ENCODE peak calls at places on chromosomes 4 and X, in four cellular contexts. G is left ventricle myocardium inferior, A is thyroid gland, Q is H9. X is an unnamed sample. For H3K4me1, the result is how much of the 10 kb centered on the place peaks cover.

GRCh38 chrX:106698693-106699092 is 27.8 kb upstream of the RNF128 start:
- DNase-seq in G (no peak), A (no peak), Q (no peak), X (no peak)

GRCh38 chrX:72659726-72660125 is 54.4 kb downstream of the PHKA1 start:
- DNase-seq in G (no peak), A (no peak), Q (no peak), X (no peak)

GRCh38 chr4:127622621-127622922 is 10.2 kb upstream of the INTU start:
- DNase-seq in G (no peak), A (peak), Q (no peak), X (no peak)

GRCh38 chr4:43690121-43690520 is 758.5 kb downstream of the KCTD8 start:
- DNase-seq in G (no peak), A (no peak), Q (no peak), X (no peak)

GRCh38 chrX:30643313-30643821 is 9.9 kb upstream of the GK start:
- DNase-seq in G (no peak), A (no peak), Q (no peak), X (no peak)

GRCh38 chr4:169225812-169226211 is 44.9 kb downstream of the SH3RF1 start:
- DNase-seq in G (no peak), A (no peak), Q (no peak), X (no peak)

GRCh38 chrX:115898382-115899001 is 272.1 kb upstream of the AGTR2 start:
- DNase-seq in G (no peak), A (no peak), Q (peak), X (no peak)

GRCh38 chr4:57265831-57266582 is 155.8 kb upstream of the IGFBP7 start:
- DNase-seq in G (peak), A (peak), Q (peak), X (no peak)

GRCh38 chr4:184453402-184454160 is 20.8 kb downstream of the IRF2 start:
- DNase-seq in G (no peak), A (peak), Q (no peak), X (no peak)

GRCh38 chrX:129678881-129679195 is 24.1 kb upstream of the APLN start:
- DNase-seq in G (no peak), A (no peak), Q (no peak), X (no peak)

GRCh38 chrX:143121471-143121870 is 95.7 kb downstream of the SPANXN4 start:
- DNase-seq in G (no peak), A (no peak), Q (no peak), X (no peak)

GRCh38 chrX:30150196-30150895 is 65.0 kb upstream of the MAGEB2 start:
- DNase-seq in G (no peak), A (no peak), Q (no peak), X (no peak)

GRCh38 chr4:41219421-41219950 is 5.1 kb upstream of the APBB2 start:
- DNase-seq in G (no peak), A (no peak), Q (no peak), X (no peak)

GRCh38 chr4:122218762-122219161 is 66.6 kb downstream of the BLTP1 start:
- DNase-seq in G (no peak), A (no peak), Q (no peak), X (no peak)

GRCh38 chr4:5870701-5871100 is 22.2 kb downstream of the CRMP1 start:
- DNase-seq in G (no peak), A (no peak), Q (no peak), X (no peak)

GRCh38 chrX:112628288-112628687 is 51.5 kb downstream of the LHFPL1 start:
- DNase-seq in G (no peak), A (no peak), Q (no peak), X (no peak)

GRCh38 chr4:83231620-83232056 is 53.0 kb downstream of the COQ2 start:
- DNase-seq in G (no peak), A (no peak), Q (no peak), X (no peak)

GRCh38 chr4:187006189-187006618 is 282.5 kb upstream of the FAT1 start:
- DNase-seq in G (no peak), A (no peak), Q (no peak), X (no peak)

GRCh38 chr4:119049342-119049741 is 86.3 kb upstream of the MYOZ2 start:
- DNase-seq in G (no peak), A (no peak), Q (no peak), X (no peak)

GRCh38 chrX:20593836-20594235 is 327.1 kb upstream of the RPS6KA3 start:
- DNase-seq in G (no peak), A (no peak), Q (no peak), X (no peak)

GRCh38 chrX:129736491-129736890 is 2.3 kb upstream of the XPNPEP2 start:
- DNase-seq in G (no peak), A (no peak), Q (no peak), X (no peak)

GRCh38 chrX:118727686-118728339 is 407 bp downstream of the IL13RA1 start:
- DNase-seq in G (peak), A (peak), Q (no peak), X (peak)

GRCh38 chr4:74038161-74039064 is at the start of gene CXCL3:
- DNase-seq in G (peak), A (peak), Q (peak), X (peak)

GRCh38 chrX:15269618-15270521 is at the start of gene ASB9:
- DNase-seq in G (no peak), A (peak), Q (peak), X (peak)

GRCh38 chr4:123166023-123166422 is 230.6 kb upstream of the SPRY1 start:
- DNase-seq in G (no peak), A (no peak), Q (no peak), X (no peak)

GRCh38 chr4:109294006-109294405 is 8.5 kb downstream of the COL25A1 start:
- DNase-seq in G (no peak), A (no peak), Q (peak), X (no peak)

GRCh38 chr4:90543419-90544170 is 416.4 kb downstream of the CCSER1 start:
- DNase-seq in G (no peak), A (no peak), Q (no peak), X (no peak)

GRCh38 chr4:98993419-98994071 is 2.0 kb upstream of the METAP1 start:
- DNase-seq in G (peak), A (no peak), Q (no peak), X (peak)

GRCh38 chr4:84855774-84856173 is 110.7 kb downstream of the WDFY3 start:
- DNase-seq in G (no peak), A (no peak), Q (no peak), X (no peak)

GRCh38 chrX:153609917-153610833 is 11.2 kb upstream of the CCNQ start:
- DNase-seq in G (peak), A (peak), Q (peak), X (no peak)

GRCh38 chr4:6362896-6363295 is 93.2 kb downstream of the WFS1 start:
- DNase-seq in G (no peak), A (no peak), Q (peak), X (no peak)

GRCh38 chr4:16667464-16667863 is 231.0 kb downstream of the LDB2 start:
- DNase-seq in G (no peak), A (no peak), Q (no peak), X (no peak)

GRCh38 chr4:172323288-172323687 is 510.1 kb downstream of the GALNTL6 start:
- DNase-seq in G (no peak), A (no peak), Q (no peak), X (no peak)

GRCh38 chr4:26859762-26860156 is 882 bp upstream of the STIM2 start:
- DNase-seq in G (no peak), A (peak), Q (no peak), X (no peak)

GRCh38 chr4:26860922-26861433 is 337 bp downstream of the STIM2 start:
- DNase-seq in G (peak), A (peak), Q (peak), X (peak)

GRCh38 chr4:26860157-26860921 is at the start of gene STIM2:
- DNase-seq in G (peak), A (peak), Q (peak), X (peak)

GRCh38 chr4:26862381-26862915 is 1.8 kb downstream of the STIM2 start:
- DNase-seq in G (no peak), A (no peak), Q (no peak), X (no peak)

GRCh38 chr4:26861434-26862186 is 969 bp downstream of the STIM2 start:
- DNase-seq in G (peak), A (peak), Q (peak), X (peak)
- H3K4me1 ChIP-seq in G (half or more), A (under half), Q (under half), X (half or more)

GRCh38 chr4:138458751-138459150 is 216.6 kb upstream of the SLC7A11 start:
- DNase-seq in G (no peak), A (no peak), Q (no peak), X (no peak)
- H3K4me1 ChIP-seq in G (under half), A (under half), Q (under half), X (under half)

DNA sequence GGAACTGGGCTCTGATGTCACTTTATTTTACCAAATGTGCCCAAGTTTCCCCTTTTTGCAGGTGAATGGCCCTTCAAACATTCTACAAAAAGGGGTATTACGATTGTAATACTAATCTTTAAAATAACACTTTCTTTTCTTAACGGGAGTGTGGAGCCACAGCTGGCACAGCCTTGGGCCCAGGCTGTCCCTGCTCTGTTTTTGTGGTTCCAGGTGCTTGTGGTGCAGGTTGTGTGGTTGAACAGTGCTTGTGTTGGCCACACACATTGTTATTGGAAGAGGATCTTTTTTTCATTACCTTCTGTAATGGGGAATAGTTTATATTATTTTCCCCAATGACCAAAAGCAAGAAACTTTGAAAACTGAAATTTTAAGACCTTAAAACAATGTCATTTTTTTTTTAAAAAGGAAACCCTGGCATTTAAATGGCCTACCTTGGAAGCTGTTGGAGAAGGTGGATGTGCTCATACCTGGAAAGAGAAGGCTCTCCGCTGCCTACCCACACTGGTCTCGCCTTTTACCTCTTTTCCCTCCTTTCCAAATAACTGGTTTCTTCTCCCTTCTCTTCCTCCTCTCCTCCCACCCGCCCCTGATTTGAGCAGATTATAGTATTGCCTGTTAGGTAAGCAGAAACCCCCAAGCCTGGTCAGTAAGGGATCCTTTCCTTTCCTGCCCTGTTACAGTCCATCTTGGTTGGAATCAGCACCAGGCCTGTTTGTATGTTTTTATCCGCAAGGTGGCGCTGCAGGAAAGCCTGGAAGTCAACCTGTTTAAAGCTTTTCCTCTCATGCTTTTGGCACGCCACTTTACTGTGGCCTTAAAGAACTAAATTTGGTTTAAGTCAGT is 28.6 kb downstream of the HADH start:
- DNase-seq in G (peak), A (peak), Q (peak), X (peak)
- H3K4me1 ChIP-seq in G (under half), A (under half), Q (under half), X (under half)

GRCh38 chr4:100510551-100510950 is 7.3 kb downstream of the EMCN start:
- DNase-seq in G (no peak), A (no peak), Q (no peak), X (no peak)
- H3K4me1 ChIP-seq in G (under half), A (under half), Q (under half), X (under half)

GRCh38 chr4:183192566-183192965 is 93.5 kb downstream of the WWC2 start:
- DNase-seq in G (no peak), A (no peak), Q (no peak), X (no peak)

GRCh38 chr4:183195534-183195933 is 96.5 kb downstream of the WWC2 start:
- DNase-seq in G (no peak), A (no peak), Q (no peak), X (no peak)

GRCh38 chr4:183191630-183192029 is 92.6 kb downstream of the WWC2 start:
- DNase-seq in G (no peak), A (no peak), Q (no peak), X (no peak)

GRCh38 chr4:183186803-183187202 is 87.7 kb downstream of the WWC2 start:
- DNase-seq in G (no peak), A (no peak), Q (no peak), X (no peak)

DNA sequence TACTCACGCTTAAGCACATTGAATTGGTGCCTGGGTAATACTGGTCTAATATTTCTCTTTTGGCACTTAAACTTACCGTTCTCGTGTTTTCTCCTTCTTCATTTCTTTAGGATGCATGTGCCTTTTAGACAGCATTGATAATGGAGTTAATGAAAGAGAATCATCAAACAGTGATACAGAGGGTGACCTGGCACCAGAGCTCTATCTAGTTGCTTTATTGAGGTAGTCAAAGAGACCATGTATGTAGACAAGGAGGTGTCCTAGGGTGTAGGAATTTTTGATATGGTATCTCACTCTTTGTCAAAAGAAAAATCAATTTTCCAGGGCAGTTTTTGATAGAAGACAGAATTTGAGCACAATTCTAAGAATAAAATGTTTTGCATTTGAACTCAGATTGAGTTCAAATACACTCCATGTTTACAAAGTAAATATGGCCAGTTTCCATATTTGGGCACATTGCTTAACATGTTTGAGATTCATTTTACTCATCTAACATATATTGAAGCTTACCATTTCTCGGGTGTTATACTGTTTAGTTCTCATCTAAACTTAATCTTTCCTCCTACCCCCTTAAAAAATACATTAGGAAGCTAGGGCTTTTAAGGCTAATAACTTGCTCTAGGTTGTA is 92.0 kb downstream of the WWC2 start:
- DNase-seq in G (no peak), A (no peak), Q (no peak), X (no peak)
- H3K4me1 ChIP-seq in G (half or more), A (under half), Q (under half), X (under half)

GRCh38 chr4:87006531-87007344 is 71.9 kb downstream of the AFF1 start:
- DNase-seq in G (peak), A (peak), Q (peak), X (peak)
- H3K4me1 ChIP-seq in G (half or more), A (under half), Q (under half), X (half or more)

GRCh38 chr4:10114607-10115006 is 2.0 kb downstream of the WDR1 start:
- DNase-seq in G (no peak), A (no peak), Q (no peak), X (no peak)

GRCh38 chr4:10113362-10114047 is 3.1 kb downstream of the WDR1 start:
- DNase-seq in G (no peak), A (no peak), Q (no peak), X (no peak)

GRCh38 chr4:10112658-10113284 is 3.8 kb downstream of the WDR1 start:
- DNase-seq in G (no peak), A (no peak), Q (no peak), X (no peak)

GRCh38 chr4:10115271-10115656 is 1.3 kb downstream of the WDR1 start:
- DNase-seq in G (no peak), A (no peak), Q (no peak), X (no peak)

GRCh38 chr4:10114147-10114546 is 2.5 kb downstream of the WDR1 start:
- DNase-seq in G (no peak), A (no peak), Q (no peak), X (no peak)
- H3K4me1 ChIP-seq in G (half or more), A (under half), Q (under half), X (half or more)